ENCODE peak calls at places on chromosome 18, in seven cellular contexts. P, B, Q, E, H, A and C are unnamed samples.

GRCh38 chr18:76678248-76678647 is 144.1 kb upstream of the ZNF236 start:
- DNase-seq in H (peak), B (no peak), E (no peak), Q (no peak), P (no peak), A (no peak), C (no peak)

GRCh38 chr18:77057043-77057442 is 75.5 kb downstream of the MBP start:
- DNase-seq in A (no peak), P (no peak), B (no peak), E (no peak), H (no peak), Q (no peak), C (no peak)

GRCh38 chr18:634551-635045 is 22.9 kb upstream of the TYMS start:
- DNase-seq in Q (no peak), P (peak), E (no peak), H (no peak), B (no peak), A (no peak), C (no peak)

GRCh38 chr18:67001052-67001451 is 397.2 kb upstream of the CDH19 start:
- DNase-seq in E (no peak), H (no peak), Q (no peak), P (no peak), A (no peak), B (no peak), C (no peak)

GRCh38 chr18:74682141-74682997 is 84.7 kb downstream of the ZNF407 start:
- DNase-seq in E (no peak), A (no peak), Q (no peak), B (no peak), H (no peak), P (no peak), C (no peak)

GRCh38 chr18:74540689-74541421 is 6.6 kb downstream of the CNDP1 start:
- DNase-seq in Q (no peak), A (no peak), E (no peak), H (no peak), B (no peak), P (no peak), C (no peak)

GRCh38 chr18:37335337-37335736 is 230.3 kb downstream of the CELF4 start:
- DNase-seq in H (no peak), A (no peak), Q (peak), E (no peak), B (no peak), P (no peak), C (no peak)

GRCh38 chr18:75407468-75408437 is 19.8 kb downstream of the SMIM21 start:
- DNase-seq in A (no peak), Q (no peak), B (no peak), E (no peak), P (no peak), H (no peak), C (no peak)

GRCh38 chr18:76234559-76234958 is 260.5 kb downstream of the ZNF516 start:
- DNase-seq in P (no peak), Q (no peak), A (no peak), H (no peak), B (no peak), E (no peak), C (no peak)

GRCh38 chr18:13262839-13263691 is 44.5 kb downstream of the LDLRAD4 start:
- DNase-seq in H (no peak), Q (no peak), P (no peak), B (no peak), E (no peak), A (peak), C (no peak)

GRCh38 chr18:9449580-9449979 is 25.7 kb upstream of the RALBP1 start:
- DNase-seq in B (no peak), Q (no peak), A (no peak), E (no peak), H (no peak), P (no peak), C (no peak)

GRCh38 chr18:45974088-45974536 is 7.0 kb upstream of the EPG5 start:
- DNase-seq in E (peak), H (peak), B (peak), A (no peak), P (peak), Q (peak), C (no peak)

GRCh38 chr18:74698881-74699280 is 101.2 kb downstream of the ZNF407 start:
- DNase-seq in A (no peak), B (no peak), E (no peak), P (no peak), H (no peak), Q (no peak), C (no peak)

GRCh38 chr18:44682181-44682870 is 1.6 kb downstream of the SETBP1 start:
- DNase-seq in Q (no peak), A (no peak), H (peak), P (no peak), E (no peak), B (peak), C (no peak)

GRCh38 chr18:7696846-7697245 is 129.7 kb downstream of the PTPRM start:
- DNase-seq in A (no peak), H (no peak), B (no peak), Q (no peak), E (no peak), P (peak), C (no peak)

GRCh38 chr18:3869848-3870247 is 419.9 kb downstream of the TGIF1 start:
- DNase-seq in H (no peak), P (peak), Q (peak), E (peak), B (no peak), A (no peak), C (no peak)

GRCh38 chr18:3498705-3499451 is 48.9 kb downstream of the TGIF1 start:
- DNase-seq in E (no peak), P (no peak), B (peak), Q (peak), H (peak), A (peak), C (no peak)

GRCh38 chr18:67733094-67733493 is 216.6 kb upstream of the DSEL start:
- DNase-seq in H (no peak), B (no peak), A (no peak), Q (no peak), P (no peak), E (peak), C (peak)